ENCODE peak calls at places on chromosomes 1 and 21, in seven cellular contexts. V is breast epithelium, O is lower lobe of right lung, P is thoracic aorta, Q is MM.1S, J is PC-9, S is RWPE1. L is an unnamed sample.

GRCh38 chr1:111503585-111504060 is at the start of the genes ADORA3 and TMIGD3:
- DNase-seq in V (no peak), O (no peak), P (no peak), Q (no peak), J (no peak), S (no peak), L (no peak)

GRCh38 chr1:67584938-67585337 is 100.1 kb upstream of the GADD45A start:
- DNase-seq in V (no peak), O (no peak), P (peak; percentile 43), Q (no peak), J (no peak), S (no peak), L (no peak)

GRCh38 chr1:35851175-35851869 is 31.7 kb upstream of the AGO1 start:
- DNase-seq in V (no peak), O (no peak), P (no peak), Q (no peak), J (no peak), S (no peak), L (peak; percentile 27)

GRCh38 chr1:110220324-110220723 is 10.2 kb downstream of the KCNC4 start:
- DNase-seq in V (no peak), O (no peak), P (no peak), Q (no peak), J (no peak), S (no peak), L (no peak)

GRCh38 chr1:232958067-232958466 is 7.7 kb downstream of the NTPCR start:
- DNase-seq in V (no peak), O (no peak), P (no peak), Q (no peak), J (no peak), S (no peak), L (no peak)

GRCh38 chr1:168636642-168637111 is 60.3 kb downstream of the XCL1 start:
- DNase-seq in V (no peak), O (no peak), P (peak; percentile 31), Q (peak; percentile 70), J (peak; percentile 7), S (peak; percentile 56), L (no peak)

GRCh38 chr1:66300986-66301451 is 232.9 kb upstream of the SGIP1 start:
- DNase-seq in V (no peak), O (no peak), P (no peak), Q (peak; percentile 82), J (peak; percentile 4), S (peak; percentile 12), L (no peak)

GRCh38 chr1:228462560-228462959 is 24.6 kb upstream of the RNF187 start:
- DNase-seq in V (no peak), O (no peak), P (no peak), Q (no peak), J (no peak), S (no peak), L (no peak)

GRCh38 chr1:1264868-1265272 is 8.8 kb downstream of the UBE2J2 start:
- DNase-seq in V (no peak), O (no peak), P (no peak), Q (no peak), J (peak; percentile 84), S (peak; percentile 85), L (peak; percentile 98)

GRCh38 chr1:207901041-207901653 is 9.8 kb downstream of the CD34 start:
- DNase-seq in V (no peak), O (no peak), P (no peak), Q (no peak), J (no peak), S (no peak), L (no peak)

GRCh38 chr1:94698341-94698740 is 121.8 kb upstream of the SLC44A3 start:
- DNase-seq in V (no peak), O (no peak), P (no peak), Q (no peak), J (no peak), S (no peak), L (no peak)

GRCh38 chr1:32431736-32432400 is 33.0 kb upstream of the ZBTB8B start:
- DNase-seq in V (no peak), O (no peak), P (no peak), Q (no peak), J (no peak), S (no peak), L (no peak)

GRCh38 chr1:44112486-44112885 is 6.1 kb upstream of the KLF17 start:
- DNase-seq in V (no peak), O (no peak), P (no peak), Q (no peak), J (no peak), S (no peak), L (no peak)

GRCh38 chr1:7912743-7913557 is 27.7 kb downstream of the TNFRSF9 start:
- DNase-seq in V (no peak), O (no peak), P (no peak), Q (no peak), J (peak; percentile 33), S (no peak), L (no peak)

GRCh38 chr1:219312967-219313366 is 139.3 kb downstream of the LYPLAL1 start:
- DNase-seq in V (no peak), O (no peak), P (no peak), Q (no peak), J (no peak), S (no peak), L (no peak)

GRCh38 chr21:35476616-35477395 is 427.7 kb upstream of the RUNX1 start:
- DNase-seq in V (no peak), O (no peak), P (no peak), Q (no peak), J (peak; percentile 3), S (no peak), L (peak; percentile 37)

GRCh38 chr21:37245151-37245550 is 22.0 kb downstream of the VPS26C start:
- DNase-seq in V (no peak), O (no peak), P (no peak), Q (no peak), J (no peak), S (no peak), L (no peak)

GRCh38 chr1:162389021-162389818 is 7.7 kb downstream of the C1orf226 start:
- DNase-seq in V (no peak), O (no peak), P (no peak), Q (peak; percentile 48), J (peak; percentile 22), S (peak; percentile 63), L (peak; percentile 16)

GRCh38 chr1:117339866-117340357 is 27.3 kb upstream of the MAN1A2 start:
- DNase-seq in V (no peak), O (no peak), P (no peak), Q (peak; percentile 19), J (peak; percentile 20), S (peak; percentile 14), L (peak; percentile 41)

GRCh38 chr1:230456478-230456877 is 30.3 kb upstream of the PGBD5 start:
- DNase-seq in V (no peak), O (no peak), P (no peak), Q (no peak), J (no peak), S (no peak), L (no peak)

GRCh38 chr1:247535402-247535801 is 838 bp downstream of the OR2C3 start:
- DNase-seq in V (no peak), O (no peak), P (no peak), Q (no peak), J (no peak), S (no peak), L (no peak)

GRCh38 chr1:31715097-31715872 is 11.5 kb upstream of the COL16A1 start:
- DNase-seq in V (peak; percentile 76), O (peak; percentile 82), P (peak; percentile 86), Q (peak; percentile 36), J (peak; percentile 93), S (peak; percentile 66), L (peak; percentile 55)

GRCh38 chr1:22721122-22721873 is 10.7 kb downstream of the EPHB2 start:
- DNase-seq in V (no peak), O (no peak), P (no peak), Q (no peak), J (no peak), S (no peak), L (no peak)

GRCh38 chr1:243968413-243968812 is 82.7 kb upstream of the ZBTB18 start:
- DNase-seq in V (no peak), O (no peak), P (no peak), Q (no peak), J (no peak), S (no peak), L (no peak)

GRCh38 chr21:40466893-40467483 is 380.0 kb downstream of the DSCAM start:
- DNase-seq in V (no peak), O (no peak), P (no peak), Q (peak; percentile 68), J (no peak), S (no peak), L (no peak)
- TF ChIP-seq CTCF in V (peak; percentile 48), O (peak; percentile 44), P (peak; percentile 13), Q (peak; percentile 81), J (peak; percentile 63), S (peak; percentile 36), L (peak; percentile 9)

DNA sequence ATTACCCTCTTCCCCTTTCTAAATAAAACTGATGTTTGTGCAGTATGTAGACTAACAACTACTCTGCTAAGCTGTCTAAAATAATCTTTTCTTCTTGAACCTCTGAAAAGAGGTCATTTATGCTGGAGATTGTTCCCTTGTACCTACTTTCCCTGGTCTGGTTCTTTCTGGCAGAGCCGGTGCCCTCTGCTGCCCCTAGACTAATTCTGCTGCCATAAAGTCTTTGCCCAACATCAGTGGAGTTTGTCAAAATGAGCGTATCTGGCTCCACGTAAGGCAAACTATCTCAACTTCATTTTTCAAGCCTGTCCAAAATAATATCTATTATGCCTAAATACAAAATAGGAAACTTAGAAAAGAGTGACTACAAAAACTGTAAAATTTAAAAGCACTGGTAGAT is 30.9 kb upstream of the ANGPTL7 start:
- DNase-seq in V (no peak), O (no peak), P (no peak), Q (no peak), J (no peak), S (no peak), L (no peak)
- H3K27ac ChIP-seq in V (peak overlapping the region; percentile 40), O (peak overlapping the region; percentile 32), P (peak overlapping the region; percentile 84), Q (no peak overlapping the region), J (peak overlapping the region; percentile 76), S (no peak overlapping the region), L (peak overlapping the region; percentile 96)

GRCh38 chr1:241639653-241640148 is 468 bp downstream of the CHML start:
- DNase-seq in V (peak; percentile 51), O (peak; percentile 77), P (no peak), Q (no peak), J (no peak), S (no peak), L (no peak)
- TF ChIP-seq CTCF in V (no peak), O (no peak), P (no peak), Q (peak; percentile 7), J (no peak), S (no peak), L (no peak)

GRCh38 chr1:14138135-14138506 is 438.1 kb downstream of the PRDM2 start:
- DNase-seq in V (no peak), O (no peak), P (no peak), Q (peak; percentile 34), J (no peak), S (peak; percentile 92), L (no peak)
- H3K27ac ChIP-seq in V (no peak overlapping the region), O (no peak overlapping the region), P (no peak overlapping the region), Q (peak overlapping the region; percentile 36), J (no peak overlapping the region), S (peak overlapping the region; percentile 86), L (no peak overlapping the region)

GRCh38 chr1:223811634-223812101 is 34.1 kb downstream of the TP53BP2 start:
- DNase-seq in V (no peak), O (no peak), P (no peak), Q (peak; percentile 48), J (no peak), S (peak; percentile 19), L (no peak)
- TF ChIP-seq CTCF in V (peak; percentile 32), O (peak; percentile 55), P (peak; percentile 48), Q (peak; percentile 66), J (peak; percentile 73), S (peak; percentile 64), L (peak; percentile 44)

GRCh38 chr1:2300851-2301606 is 72.9 kb downstream of the SKI start:
- DNase-seq in V (no peak), O (peak; percentile 92), P (peak; percentile 54), Q (peak; percentile 88), J (no peak), S (no peak), L (no peak)
- H3K27ac ChIP-seq in V (peak overlapping the region; percentile 61), O (peak overlapping the region; percentile 93), P (peak overlapping the region; percentile 79), Q (peak overlapping the region; percentile 100), J (no peak overlapping the region), S (peak overlapping the region; percentile 67), L (peak overlapping the region; percentile 40)

L was measured in AG04450.